ENCODE peak calls at places on chromosome 7, in six cellular contexts. One of them, this sample, is unnamed.

GRCh38 chr7:7816816-7817536 is 98.6 kb upstream of the RPA3 start:
- DNase-seq in HCT116: no peak
- DNase-seq in A549: no peak
- DNase-seq in GM23338: no peak
- DNase-seq in HepG2: peak
- DNase-seq in K562: no peak
- DNase-seq in this sample: no peak

GRCh38 chr7:15086882-15087281 is 184.3 kb upstream of the DGKB start:
- DNase-seq in HCT116: no peak
- DNase-seq in GM23338: no peak
- DNase-seq in HepG2: no peak
- DNase-seq in A549: no peak
- DNase-seq in K562: no peak
- DNase-seq in this sample: no peak

GRCh38 chr7:102234801-102235550 is 51.7 kb upstream of the SH2B2 start:
- DNase-seq in A549: no peak
- DNase-seq in HepG2: no peak
- DNase-seq in K562: no peak
- DNase-seq in HCT116: no peak
- DNase-seq in GM23338: no peak
- DNase-seq in this sample: no peak

GRCh38 chr7:144653449-144653848 is 182.4 kb downstream of the TPK1 start:
- DNase-seq in A549: no peak
- DNase-seq in K562: no peak
- DNase-seq in HCT116: no peak
- DNase-seq in HepG2: no peak
- DNase-seq in GM23338: no peak
- DNase-seq in this sample: no peak

GRCh38 chr7:50317697-50318640 is 13.5 kb downstream of the IKZF1 start:
- DNase-seq in A549: no peak
- DNase-seq in HCT116: no peak
- DNase-seq in GM23338: no peak
- DNase-seq in HepG2: no peak
- DNase-seq in K562: no peak
- DNase-seq in this sample: no peak

GRCh38 chr7:50220280-50220679 is 84.2 kb upstream of the IKZF1 start:
- DNase-seq in GM23338: no peak
- DNase-seq in HepG2: no peak
- DNase-seq in HCT116: no peak
- DNase-seq in K562: peak
- DNase-seq in A549: no peak
- DNase-seq in this sample: no peak

GRCh38 chr7:17902599-17902998 is 37.7 kb downstream of the SNX13 start:
- DNase-seq in HepG2: no peak
- DNase-seq in K562: no peak
- DNase-seq in A549: no peak
- DNase-seq in GM23338: peak
- DNase-seq in HCT116: no peak
- DNase-seq in this sample: no peak

GRCh38 chr7:126185959-126186580 is 1066.7 kb downstream of the GRM8 start:
- DNase-seq in K562: no peak
- DNase-seq in GM23338: peak
- DNase-seq in A549: no peak
- DNase-seq in HepG2: no peak
- DNase-seq in HCT116: no peak
- DNase-seq in this sample: no peak

GRCh38 chr7:137801003-137801402 is 45.8 kb downstream of the DGKI start:
- DNase-seq in HCT116: no peak
- DNase-seq in A549: no peak
- DNase-seq in HepG2: no peak
- DNase-seq in GM23338: no peak
- DNase-seq in K562: no peak
- DNase-seq in this sample: no peak

GRCh38 chr7:96303105-96303685 is 18.7 kb downstream of the SLC25A13 start:
- DNase-seq in K562: peak
- DNase-seq in HCT116: no peak
- DNase-seq in A549: no peak
- DNase-seq in GM23338: no peak
- DNase-seq in HepG2: peak
- DNase-seq in this sample: no peak

GRCh38 chr7:98217623-98218582 is 6.7 kb downstream of the BHLHA15 start:
- DNase-seq in HepG2: peak
- DNase-seq in GM23338: no peak
- DNase-seq in A549: no peak
- DNase-seq in HCT116: no peak
- DNase-seq in K562: no peak
- DNase-seq in this sample: peak

GRCh38 chr7:23907012-23907411 is 197.0 kb downstream of the STK31 start:
- DNase-seq in K562: no peak
- DNase-seq in A549: no peak
- DNase-seq in HepG2: no peak
- DNase-seq in GM23338: no peak
- DNase-seq in HCT116: no peak
- DNase-seq in this sample: no peak

GRCh38 chr7:138825049-138825721 is 27.2 kb upstream of the ATP6V0A4 start:
- DNase-seq in K562: no peak
- DNase-seq in A549: no peak
- DNase-seq in HepG2: no peak
- DNase-seq in GM23338: no peak
- DNase-seq in HCT116: no peak
- DNase-seq in this sample: no peak

GRCh38 chr7:144854839-144855424 is 19.1 kb upstream of the TPK1 start:
- DNase-seq in K562: peak
- DNase-seq in HepG2: peak
- DNase-seq in GM23338: peak
- DNase-seq in HCT116: peak
- DNase-seq in A549: peak
- DNase-seq in this sample: no peak

GRCh38 chr7:87445897-87446296 is 29.6 kb downstream of the ABCB4 start:
- DNase-seq in HepG2: no peak
- DNase-seq in HCT116: no peak
- DNase-seq in K562: no peak
- DNase-seq in GM23338: no peak
- DNase-seq in A549: no peak
- DNase-seq in this sample: peak

GRCh38 chr7:4479367-4480039 is 202.6 kb upstream of the FOXK1 start:
- DNase-seq in HCT116: peak
- DNase-seq in HepG2: peak
- DNase-seq in GM23338: peak
- DNase-seq in A549: peak
- DNase-seq in K562: peak
- DNase-seq in this sample: peak

GRCh38 chr7:150399421-150399820 is 20.3 kb downstream of the ZNF775 start:
- DNase-seq in K562: no peak
- DNase-seq in HCT116: no peak
- DNase-seq in GM23338: no peak
- DNase-seq in A549: no peak
- DNase-seq in HepG2: no peak
- DNase-seq in this sample: no peak

GRCh38 chr7:150398965-150399320 is 19.8 kb downstream of the ZNF775 start:
- DNase-seq in K562: no peak
- DNase-seq in GM23338: no peak
- DNase-seq in HCT116: no peak
- DNase-seq in A549: no peak
- DNase-seq in HepG2: no peak
- DNase-seq in this sample: no peak

GRCh38 chr7:150398108-150398964 is 19.2 kb downstream of the ZNF775 start:
- DNase-seq in HepG2: no peak
- DNase-seq in GM23338: no peak
- DNase-seq in A549: no peak
- DNase-seq in HCT116: no peak
- DNase-seq in K562: no peak
- DNase-seq in this sample: no peak

GRCh38 chr7:150396426-150397375 is 17.6 kb downstream of the ZNF775 start:
- DNase-seq in HCT116: no peak
- DNase-seq in K562: no peak
- DNase-seq in GM23338: no peak
- DNase-seq in A549: no peak
- DNase-seq in HepG2: no peak
- DNase-seq in this sample: no peak

DNA sequence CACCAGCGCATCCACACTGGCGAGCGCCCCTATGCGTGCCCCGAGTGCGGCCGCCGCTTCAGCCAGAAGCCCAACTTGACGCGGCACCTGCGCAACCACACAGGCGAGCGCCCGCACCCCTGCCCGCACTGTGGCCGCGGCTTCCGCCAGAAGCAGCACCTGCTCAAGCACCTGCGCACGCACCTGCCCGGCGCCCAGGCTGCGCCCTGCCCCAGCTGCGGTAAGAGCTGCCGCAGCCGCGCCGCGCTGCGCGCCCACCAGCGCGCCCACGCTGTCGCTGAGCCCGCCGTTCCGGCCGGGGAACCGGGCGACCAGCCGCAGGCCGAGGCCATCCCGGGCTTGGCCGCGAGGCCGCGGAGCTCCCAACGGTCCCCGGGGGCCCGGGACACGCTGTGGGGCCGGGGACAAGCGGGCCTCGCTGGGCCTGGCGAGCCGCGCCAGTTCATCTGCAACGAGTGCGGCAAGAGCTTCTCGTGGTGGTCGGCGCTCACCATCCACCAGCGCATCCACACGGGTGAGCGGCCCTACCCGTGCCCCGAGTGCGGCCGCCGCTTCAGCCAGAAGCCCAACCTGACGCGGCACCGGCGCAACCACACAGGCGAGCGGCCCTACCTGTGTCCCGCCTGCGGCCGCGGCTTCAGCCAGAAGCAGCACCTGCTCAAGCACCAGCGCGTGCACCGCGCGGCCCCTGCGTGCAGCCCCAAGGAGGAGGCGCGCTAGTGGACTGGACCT is 18.4 kb downstream of the ZNF775 start:
- DNase-seq in HepG2: no peak
- DNase-seq in HCT116: no peak
- DNase-seq in A549: no peak
- DNase-seq in GM23338: no peak
- DNase-seq in K562: no peak
- DNase-seq in this sample: no peak
- TF ChIP-seq REST in HepG2: no peak
- TF ChIP-seq REST in HCT116: no peak
- TF ChIP-seq REST in A549: no peak
- TF ChIP-seq REST in GM23338: no peak
- TF ChIP-seq REST in K562: no peak
- TF ChIP-seq REST in this sample: no peak

GRCh38 chr7:109522585-109522984 is 952.9 kb downstream of the DNAJB9 start:
- DNase-seq in HCT116: no peak
- DNase-seq in K562: no peak
- DNase-seq in A549: no peak
- DNase-seq in GM23338: no peak
- DNase-seq in HepG2: no peak
- DNase-seq in this sample: no peak
- TF ChIP-seq REST in HCT116: no peak
- TF ChIP-seq REST in K562: no peak
- TF ChIP-seq REST in A549: no peak
- TF ChIP-seq REST in GM23338: no peak
- TF ChIP-seq REST in HepG2: no peak
- TF ChIP-seq REST in this sample: no peak

GRCh38 chr7:73861305-73861704 is 346 bp downstream of the TMEM270 start:
- DNase-seq in GM23338: no peak
- DNase-seq in A549: no peak
- DNase-seq in HCT116: no peak
- DNase-seq in HepG2: no peak
- DNase-seq in K562: no peak
- DNase-seq in this sample: no peak
- TF ChIP-seq REST in GM23338: no peak
- TF ChIP-seq REST in A549: no peak
- TF ChIP-seq REST in HCT116: no peak
- TF ChIP-seq REST in HepG2: no peak
- TF ChIP-seq REST in K562: no peak
- TF ChIP-seq REST in this sample: no peak

GRCh38 chr7:100397336-100398081 is 24.2 kb downstream of the PILRA start:
- DNase-seq in GM23338: peak
- DNase-seq in K562: no peak
- DNase-seq in A549: no peak
- DNase-seq in HCT116: no peak
- DNase-seq in HepG2: no peak
- DNase-seq in this sample: no peak

GRCh38 chr7:100398239-100398638 is 25.0 kb downstream of the PILRA start:
- DNase-seq in K562: no peak
- DNase-seq in GM23338: no peak
- DNase-seq in A549: no peak
- DNase-seq in HCT116: no peak
- DNase-seq in HepG2: no peak
- DNase-seq in this sample: no peak

GRCh38 chr7:100394077-100394476 is 20.8 kb downstream of the PILRA start:
- DNase-seq in HCT116: no peak
- DNase-seq in HepG2: no peak
- DNase-seq in A549: no peak
- DNase-seq in GM23338: no peak
- DNase-seq in K562: no peak
- DNase-seq in this sample: no peak

GRCh38 chr7:100393233-100393905 is 20.1 kb downstream of the PILRA start:
- DNase-seq in HepG2: no peak
- DNase-seq in GM23338: no peak
- DNase-seq in HCT116: no peak
- DNase-seq in A549: no peak
- DNase-seq in K562: no peak
- DNase-seq in this sample: no peak

GRCh38 chr7:100396421-100396982 is 23.2 kb downstream of the PILRA start:
- DNase-seq in A549: no peak
- DNase-seq in K562: no peak
- DNase-seq in HCT116: no peak
- DNase-seq in HepG2: no peak
- DNase-seq in GM23338: no peak
- DNase-seq in this sample: peak
- TF ChIP-seq REST in A549: no peak
- TF ChIP-seq REST in K562: no peak
- TF ChIP-seq REST in HCT116: no peak
- TF ChIP-seq REST in HepG2: no peak
- TF ChIP-seq REST in GM23338: no peak
- TF ChIP-seq REST in this sample: no peak

GRCh38 chr7:34162676-34163075 is 257.3 kb downstream of the BMPER start:
- DNase-seq in HCT116: no peak
- DNase-seq in A549: no peak
- DNase-seq in K562: no peak
- DNase-seq in HepG2: no peak
- DNase-seq in GM23338: no peak
- DNase-seq in this sample: no peak
- TF ChIP-seq REST in HCT116: no peak
- TF ChIP-seq REST in A549: no peak
- TF ChIP-seq REST in K562: no peak
- TF ChIP-seq REST in HepG2: no peak
- TF ChIP-seq REST in GM23338: no peak
- TF ChIP-seq REST in this sample: no peak

GRCh38 chr7:38211940-38212339 is 33.9 kb downstream of the STARD3NL start:
- DNase-seq in HepG2: no peak
- DNase-seq in HCT116: no peak
- DNase-seq in K562: no peak
- DNase-seq in A549: no peak
- DNase-seq in GM23338: no peak
- DNase-seq in this sample: no peak
- TF ChIP-seq REST in HepG2: no peak
- TF ChIP-seq REST in HCT116: no peak
- TF ChIP-seq REST in K562: no peak
- TF ChIP-seq REST in A549: no peak
- TF ChIP-seq REST in GM23338: no peak
- TF ChIP-seq REST in this sample: no peak

GRCh38 chr7:148925836-148926235 is 41.7 kb upstream of the EZH2 start:
- DNase-seq in K562: no peak
- DNase-seq in HepG2: no peak
- DNase-seq in HCT116: no peak
- DNase-seq in A549: no peak
- DNase-seq in GM23338: no peak
- DNase-seq in this sample: no peak
- TF ChIP-seq REST in K562: no peak
- TF ChIP-seq REST in HepG2: no peak
- TF ChIP-seq REST in HCT116: no peak
- TF ChIP-seq REST in A549: no peak
- TF ChIP-seq REST in GM23338: no peak
- TF ChIP-seq REST in this sample: no peak

GRCh38 chr7:116195451-116195850 is 14.9 kb upstream of the TES start:
- DNase-seq in A549: no peak
- DNase-seq in HepG2: no peak
- DNase-seq in K562: no peak
- DNase-seq in HCT116: no peak
- DNase-seq in GM23338: no peak
- DNase-seq in this sample: no peak
- TF ChIP-seq REST in A549: no peak
- TF ChIP-seq REST in HepG2: no peak
- TF ChIP-seq REST in K562: no peak
- TF ChIP-seq REST in HCT116: no peak
- TF ChIP-seq REST in GM23338: no peak
- TF ChIP-seq REST in this sample: no peak